ENCODE peak calls at places on chromosomes 12 and 14, in seven cellular contexts. M is ovary, B is colonic mucosa, D is foreskin fibroblast, S is neural crest cell, K is adipocyte, V is NCI-H345. O is an unnamed sample.

GRCh38 chr14:100586520-100587247 is 533 bp downstream of the BEGAIN start:
- DNase-seq in M (peak; percentile 36), B (peak; percentile 63), D (peak; percentile 44), S (no peak), K (peak; percentile 43), V (peak; percentile 75), O (peak; percentile 56)

GRCh38 chr12:80262372-80263170 is 163.2 kb downstream of the OTOGL start:
- DNase-seq in M (no peak), B (no peak), D (peak; percentile 79), S (no peak), K (peak; percentile 52), V (no peak), O (no peak)

GRCh38 chr14:77003960-77004710 is 24.4 kb downstream of the IRF2BPL start:
- DNase-seq in M (no peak), B (no peak), D (peak; percentile 64), S (no peak), K (peak; percentile 5), V (no peak), O (no peak)

GRCh38 chr12:53169644-53170043 is 10.9 kb upstream of the ZNF740 start:
- DNase-seq in M (no peak), B (no peak), D (no peak), S (no peak), K (no peak), V (no peak), O (no peak)

GRCh38 chr14:64506751-64507150 is 2.2 kb downstream of the ZBTB1 start:
- DNase-seq in M (no peak), B (no peak), D (no peak), S (no peak), K (peak; percentile 22), V (no peak), O (no peak)

GRCh38 chr12:10276774-10277173 is 30.9 kb upstream of the KLRD1 start:
- DNase-seq in M (no peak), B (no peak), D (no peak), S (no peak), K (no peak), V (no peak), O (no peak)

GRCh38 chr12:11553871-11554533 is 95.5 kb upstream of the ETV6 start:
- DNase-seq in M (no peak), B (peak; percentile 72), D (peak; percentile 72), S (peak; percentile 41), K (peak; percentile 81), V (peak; percentile 71), O (peak; percentile 55)

GRCh38 chr14:68284834-68285233 is 465.3 kb downstream of the RAD51B start:
- DNase-seq in M (no peak), B (no peak), D (no peak), S (no peak), K (no peak), V (no peak), O (no peak)

GRCh38 chr14:44962573-44963528 is 861 bp downstream of the TOGARAM1 start:
- DNase-seq in M (peak; percentile 79), B (peak; percentile 60), D (peak; percentile 66), S (no peak), K (peak; percentile 73), V (peak; percentile 34), O (peak; percentile 66)

GRCh38 chr14:105883066-105884005 is 357.0 kb downstream of the TMEM121 start:
- DNase-seq in M (peak; percentile 15), B (no peak), D (no peak), S (no peak), K (no peak), V (no peak), O (peak; percentile 11)

GRCh38 chr12:94263905-94264655 is 115.7 kb downstream of the PLXNC1 start:
- DNase-seq in M (no peak), B (no peak), D (peak; percentile 32), S (no peak), K (no peak), V (no peak), O (no peak)

GRCh38 chr14:54839681-54840080 is 62.9 kb downstream of the GCH1 start:
- DNase-seq in M (no peak), B (no peak), D (peak; percentile 8), S (no peak), K (peak; percentile 67), V (no peak), O (no peak)

GRCh38 chr14:20400965-20401593 is 12.2 kb downstream of the TEP1 start:
- DNase-seq in M (no peak), B (no peak), D (peak; percentile 6), S (no peak), K (no peak), V (no peak), O (no peak)

GRCh38 chr12:90460681-90461080 is 494.3 kb downstream of the CCER1 start:
- DNase-seq in M (no peak), B (no peak), D (peak; percentile 27), S (no peak), K (no peak), V (no peak), O (no peak)

O was measured in left colon.